ENCODE peak calls at places on chromosomes 6 and 20, in five cellular contexts. N, G, B, D and Q are unnamed samples.

GRCh38 chr20:57433658-57434389 is 42.6 kb downstream of the RBM38 start:
- DNase-seq in N (no peak), G (no peak), B (no peak), D (no peak), Q (no peak)

GRCh38 chr6:71406871-71407860 is 118.6 kb downstream of the OGFRL1 start:
- DNase-seq in N (no peak), G (no peak), B (no peak), D (no peak), Q (no peak)

GRCh38 chr6:41161380-41161779 is 1.5 kb downstream of the TREM2 start:
- DNase-seq in N (no peak), G (no peak), B (no peak), D (no peak), Q (no peak)

GRCh38 chr6:116996842-116997241 is 119.8 kb downstream of the RFX6 start:
- DNase-seq in N (no peak), G (no peak), B (no peak), D (no peak), Q (no peak)

GRCh38 chr6:53931086-53931485 is 136.3 kb downstream of the LRRC1 start:
- DNase-seq in N (no peak), G (no peak), B (no peak), D (no peak), Q (no peak)

GRCh38 chr6:170250451-170250850 is 40.4 kb downstream of the DLL1 start:
- DNase-seq in N (no peak), G (no peak), B (no peak), D (no peak), Q (no peak)

GRCh38 chr6:87029711-87030314 is 65.1 kb downstream of the CGA start:
- DNase-seq in N (no peak), G (peak), B (no peak), D (peak), Q (no peak)

GRCh38 chr6:160398674-160399271 is 50.6 kb downstream of the SLC22A3 start:
- DNase-seq in N (no peak), G (no peak), B (no peak), D (peak), Q (no peak)

GRCh38 chr6:161303628-161304340 is 29.9 kb upstream of the AGPAT4 start:
- DNase-seq in N (no peak), G (no peak), B (no peak), D (peak), Q (no peak)

GRCh38 chr20:33014336-33015113 is 7.0 kb downstream of the BPIFB2 start:
- DNase-seq in N (no peak), G (no peak), B (no peak), D (no peak), Q (no peak)

GRCh38 chr20:62744761-62745160 is 36.1 kb downstream of the NTSR1 start:
- DNase-seq in N (no peak), G (no peak), B (no peak), D (no peak), Q (no peak)

GRCh38 chr6:26550250-26550993 is 12.3 kb downstream of the HMGN4 start:
- DNase-seq in N (peak), G (peak), B (no peak), D (peak), Q (no peak)